ENCODE peak calls at places on chromosomes 6 and 20, in ten cellular contexts. W is OCI-M1; F is NCI-H2081; Z is NCI-H82; X is mucosa of gallbladder; P is AG08396; S is stimulated activated CD8-positive, alpha-beta memory T cell treated with anti-CD3 and anti-CD28 coated beads, Interleukin-15, amount 100 ng/mL, for 1 hour; G is cardiac muscle cell; C is GDM1; D is naive thymus-derived CD4-positive, alpha-beta T cell. L is an unnamed sample.

GRCh38 chr20:49045440-49046086 is 549 bp upstream of the CSE1L start:
- DNase-seq in D (no peak), W (no peak), P (no peak), X (peak), S (no peak), G (peak), F (no peak), Z (peak), C (no peak), L (no peak)

GRCh38 chr6:129104560-129104959 is 221.6 kb downstream of the LAMA2 start:
- DNase-seq in F (no peak), C (no peak), X (no peak), Z (no peak), P (no peak), W (no peak), D (no peak), G (no peak), S (no peak), L (no peak)

GRCh38 chr6:170438402-170438753 is 114.7 kb downstream of the PSMB1 start:
- DNase-seq in C (no peak), X (peak), F (peak), S (peak), Z (peak), D (no peak), W (peak), G (peak), P (peak), L (peak)

GRCh38 chr6:156175971-156176421 is 601.2 kb upstream of the ARID1B start:
- DNase-seq in W (no peak), Z (peak), C (no peak), P (no peak), X (peak), S (no peak), G (peak), D (no peak), F (peak), L (no peak)

GRCh38 chr20:36971103-36971502 is 19.6 kb upstream of the SAMHD1 start:
- DNase-seq in W (no peak), D (no peak), G (no peak), X (no peak), Z (no peak), P (no peak), F (no peak), C (no peak), S (no peak), L (no peak)

GRCh38 chr20:36562724-36563123 is 10.7 kb upstream of the TGIF2 start:
- DNase-seq in C (no peak), S (no peak), F (no peak), P (no peak), G (no peak), X (no peak), Z (no peak), D (no peak), W (no peak), L (no peak)

GRCh38 chr6:39203804-39204495 is 25.3 kb downstream of the KCNK5 start:
- DNase-seq in G (no peak), W (peak), Z (no peak), S (no peak), C (no peak), D (no peak), F (no peak), X (peak), P (no peak), L (peak)

GRCh38 chr6:20907486-20908071 is 373.3 kb downstream of the CDKAL1 start:
- DNase-seq in Z (peak), G (no peak), W (no peak), S (no peak), X (no peak), P (no peak), C (no peak), D (no peak), F (no peak), L (no peak)

GRCh38 chr6:28597217-28597835 is 71.6 kb downstream of the GPX5 start:
- DNase-seq in D (no peak), W (peak), S (no peak), X (no peak), P (peak), F (peak), Z (peak), G (no peak), C (peak), L (no peak)

GRCh38 chr6:129353067-129353466 is 356.9 kb downstream of the ARHGAP18 start:
- DNase-seq in G (no peak), W (no peak), Z (no peak), F (no peak), P (no peak), S (no peak), D (no peak), X (no peak), C (no peak), L (no peak)

GRCh38 chr6:54847799-54848597 is 1.4 kb downstream of the FAM83B start:
- DNase-seq in S (no peak), W (no peak), D (no peak), P (peak), C (no peak), F (no peak), X (no peak), G (no peak), Z (no peak), L (no peak)

GRCh38 chr6:88538130-88538706 is 372.1 kb upstream of the CNR1 start:
- DNase-seq in F (no peak), X (no peak), P (peak), W (peak), S (no peak), D (no peak), Z (no peak), G (peak), C (no peak), L (no peak)

GRCh38 chr6:56954389-56955170 is at the start of gene BEND6:
- DNase-seq in G (peak), C (peak), S (no peak), Z (peak), D (peak), F (peak), P (peak), X (peak), W (peak), L (peak)

GRCh38 chr6:158060447-158061360 is 79.0 kb downstream of the SYNJ2 start:
- DNase-seq in W (no peak), S (no peak), D (no peak), C (no peak), F (peak), P (peak), G (no peak), Z (no peak), X (peak), L (no peak)

L was measured in 8988T.